ENCODE peak calls at places on chromosomes 4 and X, in seven cellular contexts. One of them, this sample, is unnamed.

GRCh38 chrX:110021180-110022022 is 18.5 kb downstream of the TMEM164 start:
- DNase-seq in suprapubic skin: no peak
- DNase-seq in stimulated activated CD4-positive, alpha-beta T cell treated with anti-CD3 and anti-CD28 coated beads, Interleukin-1b, Interleukin-23, amount 100 ng/mL, for 1 hour: no peak
- DNase-seq in AG10803: peak
- DNase-seq in amniotic epithelial cell: peak
- DNase-seq in left lung: no peak
- DNase-seq in sigmoid colon: no peak
- DNase-seq in this sample: peak

GRCh38 chr4:7860600-7861158 is 79.0 kb downstream of the AFAP1 start:
- DNase-seq in suprapubic skin: no peak
- DNase-seq in stimulated activated CD4-positive, alpha-beta T cell treated with anti-CD3 and anti-CD28 coated beads, Interleukin-1b, Interleukin-23, amount 100 ng/mL, for 1 hour: no peak
- DNase-seq in AG10803: no peak
- DNase-seq in amniotic epithelial cell: no peak
- DNase-seq in left lung: no peak
- DNase-seq in sigmoid colon: peak
- DNase-seq in this sample: no peak

GRCh38 chr4:40196724-40197281 is at the start of gene RHOH:
- DNase-seq in suprapubic skin: no peak
- DNase-seq in stimulated activated CD4-positive, alpha-beta T cell treated with anti-CD3 and anti-CD28 coated beads, Interleukin-1b, Interleukin-23, amount 100 ng/mL, for 1 hour: peak
- DNase-seq in AG10803: no peak
- DNase-seq in amniotic epithelial cell: no peak
- DNase-seq in left lung: no peak
- DNase-seq in sigmoid colon: no peak
- DNase-seq in this sample: no peak

GRCh38 chr4:126541820-126542219 is 1090.9 kb upstream of the INTU start:
- DNase-seq in suprapubic skin: no peak
- DNase-seq in stimulated activated CD4-positive, alpha-beta T cell treated with anti-CD3 and anti-CD28 coated beads, Interleukin-1b, Interleukin-23, amount 100 ng/mL, for 1 hour: no peak
- DNase-seq in AG10803: no peak
- DNase-seq in amniotic epithelial cell: no peak
- DNase-seq in left lung: no peak
- DNase-seq in sigmoid colon: no peak
- DNase-seq in this sample: no peak

GRCh38 chr4:173346074-173346473 is 11.9 kb upstream of the HMGB2 start:
- DNase-seq in suprapubic skin: no peak
- DNase-seq in stimulated activated CD4-positive, alpha-beta T cell treated with anti-CD3 and anti-CD28 coated beads, Interleukin-1b, Interleukin-23, amount 100 ng/mL, for 1 hour: no peak
- DNase-seq in AG10803: peak
- DNase-seq in amniotic epithelial cell: peak
- DNase-seq in left lung: no peak
- DNase-seq in sigmoid colon: no peak
- DNase-seq in this sample: peak

GRCh38 chr4:136650541-136651277 is 881.6 kb downstream of the PCDH18 start:
- DNase-seq in suprapubic skin: no peak
- DNase-seq in stimulated activated CD4-positive, alpha-beta T cell treated with anti-CD3 and anti-CD28 coated beads, Interleukin-1b, Interleukin-23, amount 100 ng/mL, for 1 hour: no peak
- DNase-seq in AG10803: no peak
- DNase-seq in amniotic epithelial cell: peak
- DNase-seq in left lung: no peak
- DNase-seq in sigmoid colon: no peak
- DNase-seq in this sample: peak

GRCh38 chr4:113636877-113637276 is 124.7 kb downstream of the CAMK2D start:
- DNase-seq in suprapubic skin: no peak
- DNase-seq in stimulated activated CD4-positive, alpha-beta T cell treated with anti-CD3 and anti-CD28 coated beads, Interleukin-1b, Interleukin-23, amount 100 ng/mL, for 1 hour: no peak
- DNase-seq in AG10803: peak
- DNase-seq in amniotic epithelial cell: peak
- DNase-seq in left lung: no peak
- DNase-seq in sigmoid colon: no peak
- DNase-seq in this sample: peak

GRCh38 chr4:44320833-44321232 is 127.8 kb downstream of the KCTD8 start:
- DNase-seq in suprapubic skin: no peak
- DNase-seq in stimulated activated CD4-positive, alpha-beta T cell treated with anti-CD3 and anti-CD28 coated beads, Interleukin-1b, Interleukin-23, amount 100 ng/mL, for 1 hour: no peak
- DNase-seq in AG10803: no peak
- DNase-seq in amniotic epithelial cell: no peak
- DNase-seq in left lung: no peak
- DNase-seq in sigmoid colon: no peak
- DNase-seq in this sample: no peak

GRCh38 chr4:159516556-159516955 is 413.7 kb downstream of the RAPGEF2 start:
- DNase-seq in suprapubic skin: no peak
- DNase-seq in stimulated activated CD4-positive, alpha-beta T cell treated with anti-CD3 and anti-CD28 coated beads, Interleukin-1b, Interleukin-23, amount 100 ng/mL, for 1 hour: no peak
- DNase-seq in AG10803: no peak
- DNase-seq in amniotic epithelial cell: no peak
- DNase-seq in left lung: no peak
- DNase-seq in sigmoid colon: no peak
- DNase-seq in this sample: peak

GRCh38 chr4:180784940-180785339 is 1458.3 kb upstream of the TENM3 start:
- DNase-seq in suprapubic skin: no peak
- DNase-seq in stimulated activated CD4-positive, alpha-beta T cell treated with anti-CD3 and anti-CD28 coated beads, Interleukin-1b, Interleukin-23, amount 100 ng/mL, for 1 hour: no peak
- DNase-seq in AG10803: no peak
- DNase-seq in amniotic epithelial cell: no peak
- DNase-seq in left lung: no peak
- DNase-seq in sigmoid colon: no peak
- DNase-seq in this sample: no peak

GRCh38 chr4:80926891-80927290 is 103.6 kb upstream of the BMP3 start:
- DNase-seq in suprapubic skin: no peak
- DNase-seq in stimulated activated CD4-positive, alpha-beta T cell treated with anti-CD3 and anti-CD28 coated beads, Interleukin-1b, Interleukin-23, amount 100 ng/mL, for 1 hour: no peak
- DNase-seq in AG10803: no peak
- DNase-seq in amniotic epithelial cell: no peak
- DNase-seq in left lung: no peak
- DNase-seq in sigmoid colon: no peak
- DNase-seq in this sample: no peak

GRCh38 chr4:183264614-183265013 is 55.5 kb downstream of the CLDN22 start:
- DNase-seq in suprapubic skin: no peak
- DNase-seq in stimulated activated CD4-positive, alpha-beta T cell treated with anti-CD3 and anti-CD28 coated beads, Interleukin-1b, Interleukin-23, amount 100 ng/mL, for 1 hour: no peak
- DNase-seq in AG10803: peak
- DNase-seq in amniotic epithelial cell: peak
- DNase-seq in left lung: no peak
- DNase-seq in sigmoid colon: no peak
- DNase-seq in this sample: peak

GRCh38 chr4:38193464-38193863 is 233.3 kb downstream of the PTTG2 start:
- DNase-seq in suprapubic skin: no peak
- DNase-seq in stimulated activated CD4-positive, alpha-beta T cell treated with anti-CD3 and anti-CD28 coated beads, Interleukin-1b, Interleukin-23, amount 100 ng/mL, for 1 hour: no peak
- DNase-seq in AG10803: no peak
- DNase-seq in amniotic epithelial cell: peak
- DNase-seq in left lung: no peak
- DNase-seq in sigmoid colon: no peak
- DNase-seq in this sample: peak

GRCh38 chr4:158750379-158750778 is 18.4 kb upstream of the FNIP2 start:
- DNase-seq in suprapubic skin: no peak
- DNase-seq in stimulated activated CD4-positive, alpha-beta T cell treated with anti-CD3 and anti-CD28 coated beads, Interleukin-1b, Interleukin-23, amount 100 ng/mL, for 1 hour: no peak
- DNase-seq in AG10803: peak
- DNase-seq in amniotic epithelial cell: peak
- DNase-seq in left lung: no peak
- DNase-seq in sigmoid colon: no peak
- DNase-seq in this sample: peak

GRCh38 chr4:24853142-24853541 is 57.8 kb downstream of the SOD3 start:
- DNase-seq in suprapubic skin: no peak
- DNase-seq in stimulated activated CD4-positive, alpha-beta T cell treated with anti-CD3 and anti-CD28 coated beads, Interleukin-1b, Interleukin-23, amount 100 ng/mL, for 1 hour: no peak
- DNase-seq in AG10803: no peak
- DNase-seq in amniotic epithelial cell: no peak
- DNase-seq in left lung: no peak
- DNase-seq in sigmoid colon: no peak
- DNase-seq in this sample: peak

GRCh38 chrX:119954374-119954773 is 10.8 kb upstream of the NKAP start:
- DNase-seq in suprapubic skin: no peak
- DNase-seq in stimulated activated CD4-positive, alpha-beta T cell treated with anti-CD3 and anti-CD28 coated beads, Interleukin-1b, Interleukin-23, amount 100 ng/mL, for 1 hour: no peak
- DNase-seq in AG10803: no peak
- DNase-seq in amniotic epithelial cell: no peak
- DNase-seq in left lung: no peak
- DNase-seq in sigmoid colon: no peak
- DNase-seq in this sample: no peak

GRCh38 chr4:121799208-121799823 is 1.8 kb upstream of the EXOSC9 start:
- DNase-seq in suprapubic skin: no peak
- DNase-seq in stimulated activated CD4-positive, alpha-beta T cell treated with anti-CD3 and anti-CD28 coated beads, Interleukin-1b, Interleukin-23, amount 100 ng/mL, for 1 hour: no peak
- DNase-seq in AG10803: no peak
- DNase-seq in amniotic epithelial cell: no peak
- DNase-seq in left lung: no peak
- DNase-seq in sigmoid colon: no peak
- DNase-seq in this sample: no peak